ENCODE peak calls at places on chromosome 14, in five cellular contexts. E is CD8-positive, alpha-beta memory T cell; B is cardiac muscle cell; C is COR-L47; Z is stimulated activated CD8-positive, alpha-beta memory T cell treated with anti-CD3 and anti-CD28 coated beads, Interleukin-12 subunit alpha, Interleukin-12 subunit beta, amount 100 ng/mL, for 1 hour. O is an unnamed sample.

GRCh38 chr14:103716091-103716801 is 636 bp downstream of the ZFYVE21 start:
- DNase-seq in E (no peak), B (peak; percentile 26), C (peak; percentile 27), Z (no peak), O (peak; percentile 51)

GRCh38 chr14:71659165-71659564 is 273.1 kb upstream of the RGS6 start:
- DNase-seq in E (no peak), B (no peak), C (no peak), Z (no peak), O (no peak)

GRCh38 chr14:22739423-22739822 is 27.1 kb upstream of the OXA1L start:
- DNase-seq in E (no peak), B (peak; percentile 25), C (no peak), Z (no peak), O (no peak)

GRCh38 chr14:90397401-90398314 is 829 bp downstream of the CALM1 start:
- DNase-seq in E (peak; percentile 80), B (peak; percentile 45), C (peak; percentile 89), Z (peak; percentile 41), O (peak; percentile 71)

GRCh38 chr14:54447231-54447692 is 6.1 kb upstream of the CNIH1 start:
- DNase-seq in E (no peak), B (peak; percentile 86), C (no peak), Z (no peak), O (no peak)

GRCh38 chr14:74979029-74979428 is 23.6 kb upstream of the PGF start:
- DNase-seq in E (no peak), B (no peak), C (no peak), Z (no peak), O (no peak)

GRCh38 chr14:37464192-37464858 is 130.7 kb downstream of the FOXA1 start:
- DNase-seq in E (no peak), B (no peak), C (no peak), Z (no peak), O (no peak)

GRCh38 chr14:67533754-67534085 is 630 bp downstream of the PLEKHH1 start:
- DNase-seq in E (no peak), B (no peak), C (no peak), Z (no peak), O (peak; percentile 82)

O was measured in left kidney.